ENCODE peak calls at places on chromosomes 13 and 19, in nine cellular contexts. C is T-cell; W is activated CD8-positive, alpha-beta T cell treated with anti-CD3 and anti-CD28 coated beads, Interleukin-2, amount 10 ng/mL, durations not matched to agents 7 days and 5 days; G is H9; O is effector memory CD4-positive, alpha-beta T cell; R is posterior cingulate gyrus; U is M059J; E is ACHN; Q is tibial artery. M is an unnamed sample.
A peak's percentile ranks its signal among the peaks of the same experiment; 100 is the strongest.

GRCh38 chr13:113493315-113493951 is 2.9 kb upstream of the DCUN1D2 start:
- DNase-seq in Q (no peak), R (no peak), G (no peak), U (peak; percentile 92), W (peak; percentile 19), O (no peak), C (no peak), E (peak; percentile 87), M (peak; percentile 91)

GRCh38 chr13:42970824-42971669 is 21.0 kb downstream of the EPSTI1 start:
- DNase-seq in W (peak; percentile 69), U (peak; percentile 77), O (no peak), R (no peak), E (peak; percentile 54), C (no peak), Q (no peak), G (peak; percentile 48), M (peak; percentile 78)

GRCh38 chr13:40624338-40624737 is 42.1 kb downstream of the FOXO1 start:
- DNase-seq in W (no peak), Q (no peak), E (no peak), G (no peak), R (no peak), O (no peak), C (no peak), U (peak; percentile 21), M (peak; percentile 18)

GRCh38 chr19:17555929-17556813 is 722 bp downstream of the COLGALT1 start:
- DNase-seq in G (peak; percentile 76), Q (peak; percentile 80), W (peak; percentile 44), E (peak; percentile 64), O (no peak), C (no peak), U (peak; percentile 68), R (peak; percentile 42), M (peak; percentile 75)

GRCh38 chr13:110233181-110233641 is 73.7 kb downstream of the COL4A1 start:
- DNase-seq in R (no peak), C (no peak), Q (peak; percentile 90), U (peak; percentile 64), O (no peak), E (no peak), G (no peak), W (no peak), M (peak; percentile 90)

GRCh38 chr13:26050568-26051230 is 1.1 kb downstream of the SHISA2 start:
- DNase-seq in Q (no peak), U (no peak), G (peak; percentile 65), C (no peak), O (no peak), E (no peak), R (peak; percentile 44), W (no peak), M (peak; percentile 7)

GRCh38 chr19:54873990-54874389 is at the start of gene FCAR:
- DNase-seq in Q (no peak), E (no peak), O (no peak), R (no peak), U (no peak), W (no peak), G (no peak), C (no peak), M (no peak)

GRCh38 chr13:51557875-51558604 is 26.2 kb upstream of the WDFY2 start:
- DNase-seq in Q (no peak), O (no peak), C (no peak), E (peak; percentile 55), W (no peak), G (no peak), U (peak; percentile 65), R (no peak), M (peak; percentile 82)

GRCh38 chr13:102198418-102199322 is 203.2 kb downstream of the FGF14 start:
- DNase-seq in R (no peak), O (no peak), W (no peak), Q (no peak), G (no peak), C (no peak), E (no peak), U (peak; percentile 1), M (no peak)

GRCh38 chr13:42971670-42972355 is 20.2 kb downstream of the EPSTI1 start:
- DNase-seq in R (no peak), G (no peak), Q (no peak), W (no peak), E (no peak), O (no peak), U (no peak), C (no peak), M (no peak)

GRCh38 chr19:15371786-15372380 is 7.7 kb downstream of the AKAP8 start:
- DNase-seq in C (no peak), O (no peak), Q (no peak), R (no peak), U (no peak), W (no peak), E (no peak), G (no peak), M (no peak)

GRCh38 chr19:16628984-16629691 is 1.1 kb upstream of the MED26 start:
- DNase-seq in R (no peak), C (peak; percentile 36), U (peak; percentile 29), E (no peak), G (no peak), W (peak; percentile 35), Q (no peak), O (no peak), M (peak; percentile 31)

GRCh38 chr13:74325106-74325505 is 190.9 kb upstream of the KLF12 start:
- DNase-seq in R (no peak), U (peak; percentile 73), G (no peak), E (no peak), W (no peak), O (no peak), C (no peak), Q (no peak), M (peak; percentile 79)

GRCh38 chr19:18425515-18426415 is 6.6 kb downstream of the SSBP4 start:
- DNase-seq in U (peak; percentile 43), Q (peak; percentile 89), O (no peak), W (no peak), E (no peak), C (no peak), G (no peak), R (no peak), M (peak; percentile 83)

GRCh38 chr19:10521461-10522216 is 4.4 kb upstream of the S1PR5 start:
- DNase-seq in W (no peak), O (no peak), U (no peak), G (no peak), E (no peak), R (no peak), Q (no peak), C (no peak), M (no peak)

GRCh38 chr13:114145256-114145655 is 12.8 kb upstream of the RASA3 start:
- DNase-seq in E (no peak), R (no peak), W (no peak), U (no peak), O (no peak), C (no peak), Q (peak; percentile 46), G (no peak), M (no peak)

GRCh38 chr13:94993608-94994007 is 281.3 kb upstream of the SOX21 start:
- DNase-seq in E (no peak), C (no peak), U (no peak), W (no peak), G (no peak), O (no peak), Q (no peak), R (no peak), M (no peak)

GRCh38 chr19:43639507-43640423 is at the start of gene CADM4:
- DNase-seq in Q (no peak), W (peak; percentile 48), C (peak; percentile 35), E (peak; percentile 28), G (peak; percentile 46), U (no peak), R (no peak), O (peak; percentile 27), M (no peak)

GRCh38 chr13:108297114-108297513 is 27.6 kb downstream of the TNFSF13B start:
- DNase-seq in R (no peak), O (no peak), E (no peak), G (no peak), U (no peak), C (no peak), W (no peak), Q (no peak), M (no peak)

GRCh38 chr19:1837625-1838105 is 10.6 kb downstream of the REXO1 start:
- DNase-seq in C (no peak), G (peak; percentile 76), R (peak; percentile 49), O (peak; percentile 28), W (peak; percentile 69), U (no peak), Q (no peak), E (peak; percentile 39), M (peak; percentile 33)

GRCh38 chr19:47275866-47276461 is 1.3 kb downstream of the INAFM1 start:
- DNase-seq in W (no peak), O (no peak), U (peak; percentile 62), C (no peak), Q (peak; percentile 83), R (no peak), E (no peak), G (no peak), M (peak; percentile 27)

GRCh38 chr13:114174529-114174941 is 4.5 kb upstream of the CFAP97D2 start:
- DNase-seq in O (no peak), W (no peak), G (no peak), C (no peak), U (no peak), Q (no peak), R (no peak), E (no peak), M (no peak)

GRCh38 chr19:43634877-43635560 is 4.6 kb downstream of the CADM4 start:
- DNase-seq in O (no peak), W (no peak), Q (no peak), U (no peak), G (peak; percentile 64), C (no peak), R (peak; percentile 71), E (no peak), M (peak; percentile 30)

M was measured in EL.